ENCODE peak calls at places on chromosome 1, in seven cellular contexts. D is RWPE1, M is iris pigment epithelial cell, A is NCI-H2081, X is mammary epithelial cell, K is OCI-LY7, S is glutamatergic neuron. L is an unnamed sample.

GRCh38 chr1:202579806-202580205 is 130.4 kb downstream of the SYT2 start:
- DNase-seq in D (peak; percentile 60), M (peak; percentile 98), A (no peak), X (no peak), K (no peak), S (no peak), L (no peak)

GRCh38 chr1:85616011-85616705 is 35.6 kb downstream of the CCN1 start:
- DNase-seq in D (no peak), M (no peak), A (no peak), X (no peak), K (no peak), S (no peak), L (no peak)

GRCh38 chr1:114671011-114671938 is 1.4 kb upstream of the DENND2C start:
- DNase-seq in D (peak; percentile 41), M (peak; percentile 16), A (no peak), X (peak; percentile 36), K (peak; percentile 34), S (no peak), L (no peak)

GRCh38 chr1:168845083-168845650 is 116.2 kb upstream of the DPT start:
- DNase-seq in D (no peak), M (no peak), A (no peak), X (no peak), K (no peak), S (no peak), L (no peak)

GRCh38 chr1:82464362-82464931 is 663.7 kb downstream of the ADGRL2 start:
- DNase-seq in D (no peak), M (peak; percentile 13), A (peak; percentile 40), X (no peak), K (no peak), S (no peak), L (no peak)

GRCh38 chr1:222105393-222105737 is 363.5 kb upstream of the DUSP10 start:
- DNase-seq in D (no peak), M (no peak), A (no peak), X (peak; percentile 29), K (no peak), S (no peak), L (no peak)

GRCh38 chr1:94801919-94802546 is 18.1 kb upstream of the SLC44A3 start:
- DNase-seq in D (peak; percentile 71), M (peak; percentile 94), A (peak; percentile 15), X (peak; percentile 79), K (peak; percentile 37), S (peak; percentile 78), L (no peak)

GRCh38 chr1:220370041-220370700 is 97.9 kb upstream of the RAB3GAP2 start:
- DNase-seq in D (peak; percentile 99), M (peak; percentile 88), A (no peak), X (peak; percentile 94), K (no peak), S (peak; percentile 37), L (no peak)

GRCh38 chr1:154792899-154793298 is 77.2 kb downstream of the KCNN3 start:
- DNase-seq in D (no peak), M (no peak), A (no peak), X (no peak), K (no peak), S (no peak), L (no peak)

GRCh38 chr1:27549807-27550408 is 54.0 kb downstream of the AHDC1 start:
- DNase-seq in D (no peak), M (no peak), A (no peak), X (no peak), K (no peak), S (no peak), L (no peak)

GRCh38 chr1:150477733-150478132 is 9.5 kb upstream of the TARS2 start:
- DNase-seq in D (peak; percentile 89), M (peak; percentile 96), A (no peak), X (peak; percentile 92), K (no peak), S (no peak), L (no peak)

GRCh38 chr1:11062965-11063401 is 3.2 kb upstream of the SRM start:
- DNase-seq in D (no peak), M (no peak), A (no peak), X (peak; percentile 54), K (no peak), S (no peak), L (no peak)

GRCh38 chr1:179146476-179146875 is 64.6 kb downstream of the TOR3A start:
- DNase-seq in D (no peak), M (no peak), A (no peak), X (no peak), K (no peak), S (no peak), L (no peak)

GRCh38 chr1:117312453-117313138 is 54.7 kb upstream of the MAN1A2 start:
- DNase-seq in D (peak; percentile 14), M (peak; percentile 69), A (no peak), X (peak; percentile 37), K (peak; percentile 42), S (no peak), L (no peak)

GRCh38 chr1:169739980-169740379 is 6.1 kb upstream of the SELE start:
- DNase-seq in D (no peak), M (peak; percentile 11), A (no peak), X (no peak), K (no peak), S (no peak), L (no peak)

GRCh38 chr1:28037946-28038345 is 50.5 kb downstream of the EYA3 start:
- DNase-seq in D (no peak), M (no peak), A (no peak), X (peak; percentile 20), K (no peak), S (no peak), L (no peak)

GRCh38 chr1:107670397-107670796 is 294.6 kb downstream of the VAV3 start:
- DNase-seq in D (no peak), M (no peak), A (no peak), X (no peak), K (no peak), S (no peak), L (no peak)

GRCh38 chr1:3636531-3636930 is 11.7 kb downstream of the TPRG1L start:
- DNase-seq in D (no peak), M (no peak), A (no peak), X (no peak), K (no peak), S (no peak), L (no peak)

GRCh38 chr1:222087207-222087920 is 345.5 kb upstream of the DUSP10 start:
- DNase-seq in D (no peak), M (no peak), A (no peak), X (no peak), K (no peak), S (no peak), L (no peak)

GRCh38 chr1:153506831-153507413 is 28.9 kb downstream of the S100A6 start:
- DNase-seq in D (peak; percentile 87), M (peak; percentile 88), A (no peak), X (peak; percentile 74), K (no peak), S (no peak), L (no peak)

GRCh38 chr1:2861143-2861987 is 59.9 kb upstream of the TTC34 start:
- DNase-seq in D (no peak), M (no peak), A (no peak), X (no peak), K (no peak), S (no peak), L (no peak)

GRCh38 chr1:228999776-229000175 is 264.5 kb downstream of the RHOU start:
- DNase-seq in D (no peak), M (no peak), A (no peak), X (no peak), K (no peak), S (no peak), L (no peak)

GRCh38 chr1:177959793-177960515 is 9.9 kb downstream of the SEC16B start:
- DNase-seq in D (peak; percentile 54), M (peak; percentile 70), A (no peak), X (peak; percentile 33), K (no peak), S (no peak), L (no peak)

GRCh38 chr1:167135281-167135840 is 41.5 kb downstream of the STYXL2 start:
- DNase-seq in D (no peak), M (no peak), A (no peak), X (no peak), K (no peak), S (no peak), L (no peak)

GRCh38 chr1:203028067-203028783 is 1.9 kb downstream of the PPFIA4 start:
- DNase-seq in D (no peak), M (no peak), A (no peak), X (no peak), K (no peak), S (no peak), L (no peak)

GRCh38 chr1:33153650-33154049 is 28.2 kb downstream of the TRIM62 start:
- DNase-seq in D (no peak), M (no peak), A (no peak), X (no peak), K (no peak), S (no peak), L (no peak)

GRCh38 chr1:3898994-3899775 is 887 bp downstream of the C1orf174 start:
- DNase-seq in D (no peak), M (no peak), A (no peak), X (peak; percentile 4), K (peak; percentile 36), S (no peak), L (no peak)

GRCh38 chr1:38454236-38454635 is 405.3 kb downstream of the RRAGC start:
- DNase-seq in D (no peak), M (no peak), A (no peak), X (no peak), K (no peak), S (no peak), L (no peak)

GRCh38 chr1:15177710-15178166 is 24.2 kb downstream of the TMEM51 start:
- DNase-seq in D (no peak), M (no peak), A (no peak), X (no peak), K (no peak), S (no peak), L (no peak)

L was measured in NCI-H1436 treated with DMSO at 0.1 percent for 48 hours.